ENCODE peak calls at places on chromosomes 16 and 17, in nine cellular contexts. G, B, M, E, R, X, O, Q and I are unnamed samples.

GRCh38 chr17:38883592-38884526 is 14.0 kb downstream of the LASP1 start:
- DNase-seq in B (no peak), R (no peak), O (no peak), M (no peak), X (no peak), E (no peak), Q (no peak), G (no peak), I (no peak)

GRCh38 chr17:13365331-13365730 is 236.4 kb downstream of the HS3ST3A1 start:
- DNase-seq in O (no peak), E (no peak), X (no peak), M (no peak), R (no peak), G (no peak), Q (peak; percentile 54), B (no peak), I (no peak)

GRCh38 chr16:88499314-88499713 is 46.2 kb downstream of the ZFPM1 start:
- DNase-seq in G (no peak), B (no peak), X (no peak), E (no peak), R (no peak), Q (no peak), M (no peak), O (no peak), I (no peak)

GRCh38 chr16:48887646-48888045 is 277.7 kb upstream of the N4BP1 start:
- DNase-seq in E (no peak), Q (no peak), B (no peak), G (no peak), M (no peak), O (no peak), R (no peak), X (no peak), I (no peak)

GRCh38 chr16:51071326-51071725 is 79.7 kb downstream of the SALL1 start:
- DNase-seq in O (no peak), Q (no peak), M (no peak), E (no peak), X (no peak), G (no peak), R (no peak), B (no peak), I (no peak)

GRCh38 chr16:17921357-17921978 is 415.1 kb downstream of the NPIPA8 start:
- DNase-seq in R (peak; percentile 1), X (peak; percentile 62), G (no peak), O (peak; percentile 48), E (peak; percentile 74), Q (peak; percentile 28), M (no peak), B (peak; percentile 69), I (peak; percentile 18)

GRCh38 chr17:47119746-47120520 is 69.2 kb downstream of the CDC27 start:
- DNase-seq in O (no peak), R (no peak), E (no peak), G (no peak), B (no peak), M (no peak), X (no peak), Q (peak; percentile 80), I (no peak)

GRCh38 chr16:89325861-89326471 is 108.5 kb downstream of the ZNF778 start:
- DNase-seq in G (no peak), Q (peak; percentile 83), M (no peak), E (peak; percentile 48), B (peak; percentile 72), X (no peak), R (no peak), O (peak; percentile 74), I (no peak)